ENCODE peak calls at places on chromosomes 1 and 21, in four cellular contexts. Y, B, M and Z are unnamed samples.
A peak's percentile ranks its signal among the peaks of the same experiment; 100 is the strongest.

GRCh38 chr1:26863677-26864060 is 720 bp downstream of the SFN start:
- DNase-seq in M (no peak), Y (no peak), B (no peak), Z (no peak)

GRCh38 chr1:160361199-160361598 is 5.7 kb upstream of the NHLH1 start:
- DNase-seq in Y (no peak), B (no peak), M (no peak), Z (no peak)

GRCh38 chr1:12088607-12089006 is 25.5 kb downstream of the TNFRSF8 start:
- DNase-seq in Y (no peak), M (no peak), B (no peak), Z (no peak)

GRCh38 chr21:34813266-34813886 is 144.6 kb downstream of the CLIC6 start:
- DNase-seq in Y (peak; percentile 84), M (no peak), B (peak; percentile 93), Z (no peak)

GRCh38 chr1:152049291-152050073 is 12.7 kb upstream of the S100A11 start:
- DNase-seq in M (peak; percentile 59), Y (peak; percentile 88), B (peak; percentile 88), Z (no peak)

GRCh38 chr1:243482237-243483022 is 226.6 kb downstream of the SDCCAG8 start:
- DNase-seq in B (peak; percentile 47), M (peak; percentile 56), Y (peak; percentile 85), Z (no peak)

GRCh38 chr1:235011599-235012435 is 116.8 kb downstream of the TOMM20 start:
- DNase-seq in M (peak; percentile 100), B (peak; percentile 100), Y (peak; percentile 97), Z (peak; percentile 100)

GRCh38 chr1:214466759-214467585 is 84.4 kb downstream of the PTPN14 start:
- DNase-seq in B (no peak), M (no peak), Y (no peak), Z (no peak)

GRCh38 chr1:154772611-154773515 is 97.2 kb downstream of the KCNN3 start:
- DNase-seq in M (no peak), Y (no peak), B (no peak), Z (no peak)

GRCh38 chr1:168236836-168237611 is 11.2 kb downstream of the SFT2D2 start:
- DNase-seq in M (no peak), Y (no peak), B (peak; percentile 69), Z (no peak)

GRCh38 chr21:32411366-32412161 is 942 bp upstream of the EVA1C start:
- DNase-seq in Y (peak; percentile 85), B (peak; percentile 77), M (peak; percentile 68), Z (no peak)

GRCh38 chr1:19468397-19468956 is 16.9 kb downstream of the CAPZB start:
- DNase-seq in M (no peak), B (no peak), Y (no peak), Z (no peak)

GRCh38 chr1:36342426-36343185 is 19.2 kb upstream of the EVA1B start:
- DNase-seq in B (peak; percentile 80), M (peak; percentile 77), Y (peak; percentile 79), Z (no peak)

GRCh38 chr1:48236716-48237470 is 14.4 kb downstream of the SLC5A9 start:
- DNase-seq in B (peak; percentile 53), M (peak; percentile 1), Y (peak; percentile 50), Z (peak; percentile 3)

GRCh38 chr1:247332215-247332900 is 691 bp upstream of the ZNF496 start:
- DNase-seq in B (peak; percentile 44), M (peak; percentile 43), Y (peak; percentile 36), Z (no peak)

GRCh38 chr1:188949701-188950100 is 1528.0 kb downstream of the BRINP3 start:
- DNase-seq in Y (no peak), B (no peak), M (no peak), Z (no peak)

GRCh38 chr1:9338354-9339250 is 45.9 kb downstream of the SPSB1 start:
- DNase-seq in Y (no peak), B (peak; percentile 28), M (no peak), Z (no peak)

GRCh38 chr1:223228931-223229528 is 86.0 kb upstream of the TLR5 start:
- DNase-seq in Y (no peak), M (no peak), B (no peak), Z (no peak)

GRCh38 chr1:26109229-26110164 is 2.1 kb upstream of the PDIK1L start:
- DNase-seq in Y (no peak), M (no peak), B (no peak), Z (no peak)

GRCh38 chr1:32742132-32742947 is 39.8 kb upstream of the SYNC start:
- DNase-seq in B (no peak), M (no peak), Y (no peak), Z (no peak)

GRCh38 chr1:173554089-173554488 is 48.8 kb downstream of the SLC9C2 start:
- DNase-seq in M (no peak), B (no peak), Y (no peak), Z (no peak)

GRCh38 chr1:207828485-207829158 is 76.8 kb downstream of the CD46 start:
- DNase-seq in B (peak; percentile 91), M (peak; percentile 83), Y (peak; percentile 93), Z (peak; percentile 83)

GRCh38 chr1:159959451-159959850 is 5.4 kb upstream of the SLAMF9 start:
- DNase-seq in Y (peak; percentile 10), M (no peak), B (peak; percentile 46), Z (no peak)

GRCh38 chr21:32256873-32257620 is 21.8 kb downstream of the MIS18A start:
- DNase-seq in Y (peak; percentile 96), B (peak; percentile 90), M (peak; percentile 72), Z (peak; percentile 80)

GRCh38 chr1:228474507-228474906 is 12.7 kb upstream of the RNF187 start:
- DNase-seq in M (no peak), B (no peak), Y (no peak), Z (no peak)

GRCh38 chr1:198932351-198932991 is 293.6 kb downstream of the PTPRC start:
- DNase-seq in B (no peak), Y (no peak), M (no peak), Z (no peak)

GRCh38 chr21:45248301-45248892 is 39.3 kb downstream of the POFUT2 start:
- DNase-seq in Y (no peak), B (no peak), M (no peak), Z (no peak)

GRCh38 chr1:9352364-9353140 is 59.9 kb downstream of the SPSB1 start:
- DNase-seq in B (no peak), Y (no peak), M (no peak), Z (no peak)

GRCh38 chr1:184299076-184299790 is 87.6 kb upstream of the C1orf21 start:
- DNase-seq in M (peak; percentile 88), B (peak; percentile 91), Y (peak; percentile 76), Z (no peak)

GRCh38 chr1:19814681-19815503 is at the start of gene RNF186:
- DNase-seq in Y (no peak), B (no peak), M (no peak), Z (no peak)

GRCh38 chr1:47104816-47105215 is 32.4 kb upstream of the CYP4A22 start:
- DNase-seq in B (no peak), Y (no peak), M (no peak), Z (no peak)

GRCh38 chr1:233606813-233607212 is 7.1 kb upstream of the KCNK1 start:
- DNase-seq in M (no peak), B (no peak), Y (no peak), Z (no peak)

GRCh38 chr1:5479876-5480275 is 512.3 kb downstream of the NPHP4 start:
- DNase-seq in M (no peak), Y (no peak), B (no peak), Z (no peak)

GRCh38 chr1:223682502-223682901 is 17.0 kb upstream of the CAPN8 start:
- DNase-seq in Y (no peak), B (no peak), M (no peak), Z (no peak)

GRCh38 chr1:61055110-61055614 is 27.2 kb upstream of the NFIA start:
- DNase-seq in B (peak; percentile 41), M (no peak), Y (peak; percentile 57), Z (no peak)

GRCh38 chr1:219399446-219399845 is 213.5 kb downstream of the ZC3H11B start:
- DNase-seq in B (no peak), M (no peak), Y (no peak), Z (no peak)
- TF ChIP-seq CTCF in B (no peak), M (no peak), Y (no peak), Z (no peak)

DNA sequence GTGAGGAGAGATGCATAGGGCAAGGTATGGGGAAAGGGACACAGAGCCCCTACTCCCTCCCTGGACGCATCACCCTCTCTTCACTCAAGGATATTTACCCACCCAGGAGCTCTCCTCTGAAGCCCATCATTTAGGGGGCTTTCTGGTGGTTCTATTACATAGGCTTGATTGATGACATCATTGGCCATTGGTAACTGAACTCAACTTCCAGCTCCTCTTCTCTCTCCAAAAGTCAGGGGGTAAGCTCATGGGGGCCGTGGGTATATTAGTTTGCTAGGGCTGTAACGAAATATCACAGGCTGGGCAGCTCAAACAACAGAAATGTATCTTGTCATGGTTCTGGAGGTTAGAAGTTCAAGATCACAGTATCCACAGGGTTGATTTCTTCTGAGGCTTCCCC is 110.8 kb downstream of the DSCAM start:
- DNase-seq in B (no peak), Y (no peak), M (no peak), Z (no peak)
- TF ChIP-seq CTCF in B (no peak), Y (no peak), M (no peak), Z (no peak)

DNA sequence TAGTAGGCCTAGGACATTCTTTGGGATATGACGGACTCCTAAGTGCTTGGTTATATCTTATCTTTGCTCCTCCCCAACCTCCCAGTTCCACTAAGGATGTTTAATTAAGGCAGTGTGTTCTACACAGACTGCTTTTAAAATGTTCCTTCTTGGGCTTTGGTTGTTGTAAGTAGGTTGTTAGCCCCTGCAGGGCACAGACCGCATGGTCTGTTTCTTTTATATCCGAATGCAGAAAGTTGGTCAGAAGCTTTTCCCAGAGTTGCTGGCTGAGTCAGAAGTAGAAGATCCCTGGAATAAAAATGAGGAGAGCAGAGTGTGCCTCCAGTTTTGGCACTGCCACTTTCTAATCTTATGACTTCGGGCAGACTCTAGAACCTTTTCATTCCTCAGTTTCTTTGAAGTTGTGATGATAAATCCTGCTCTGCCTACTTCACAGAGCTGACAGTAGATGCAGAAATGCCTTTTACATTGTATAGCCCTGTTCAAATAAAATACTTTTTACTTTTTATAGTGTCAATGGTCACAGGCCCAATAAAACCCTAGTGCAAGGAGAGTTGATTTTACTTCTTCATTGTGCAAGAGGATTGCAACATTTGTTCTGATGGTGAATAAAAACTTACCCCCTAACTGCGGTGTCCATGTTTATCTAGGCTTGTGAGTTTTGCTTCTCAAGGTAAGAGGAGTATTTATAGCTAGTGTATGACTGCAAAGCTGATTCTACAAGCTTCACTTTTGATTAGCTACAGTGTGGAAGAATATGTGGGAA is 18.4 kb downstream of the FMN2 start:
- DNase-seq in Y (no peak), M (no peak), B (no peak), Z (no peak)
- TF ChIP-seq CTCF in Y (no peak), M (no peak), B (no peak), Z (no peak)

GRCh38 chr1:15031251-15031930 is 122.2 kb upstream of the TMEM51 start:
- DNase-seq in Y (no peak), B (peak; percentile 22), M (no peak), Z (no peak)

GRCh38 chr1:15034656-15035055 is 118.9 kb upstream of the TMEM51 start:
- DNase-seq in Y (no peak), M (no peak), B (no peak), Z (no peak)

GRCh38 chr1:15035236-15035635 is 118.3 kb upstream of the TMEM51 start:
- DNase-seq in Y (no peak), M (no peak), B (no peak), Z (no peak)

GRCh38 chr1:15036101-15036500 is 117.4 kb upstream of the TMEM51 start:
- DNase-seq in M (no peak), Y (no peak), B (no peak), Z (no peak)

DNA sequence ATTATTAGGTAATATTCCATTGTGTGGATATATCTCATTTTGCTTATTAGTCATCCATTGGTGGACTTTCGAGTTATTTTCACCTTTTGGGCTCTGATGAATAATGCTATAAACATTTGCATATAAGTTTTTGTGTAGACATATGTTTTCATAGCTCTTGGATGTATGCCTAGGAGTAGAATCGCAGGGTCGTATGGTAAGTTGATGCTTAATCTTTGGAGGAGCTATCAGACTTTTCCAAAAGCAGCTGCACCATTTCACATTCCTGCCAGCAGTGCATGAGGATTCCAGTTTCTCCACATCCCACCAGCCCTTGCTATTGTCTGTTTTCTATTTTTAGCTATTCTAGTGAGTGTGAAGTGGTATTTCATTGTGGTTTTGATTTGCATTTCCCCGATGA is 120.3 kb upstream of the TMEM51 start:
- DNase-seq in M (peak; percentile 21), B (peak; percentile 20), Y (peak; percentile 61), Z (peak; percentile 24)
- TF ChIP-seq CTCF in M (peak; percentile 44), B (peak; percentile 35), Y (peak; percentile 49), Z (peak; percentile 48)